ENCODE peak calls at places on chromosomes 11 and 22, in nine cellular contexts. W is germinal center; N is DND-41; Y is head of caudate nucleus; T is GOT3; V is psoas muscle; R is AG04450; U is stimulated activated CD8-positive, alpha-beta memory T cell treated with anti-CD3 and anti-CD28 coated beads, Interleukin-12 subunit alpha, Interleukin-12 subunit beta, amount 100 ng/mL, for 1 hour; L is neuronal stem cell. S is an unnamed sample.

GRCh38 chr11:113369411-113369810 is 18.2 kb upstream of the ANKK1 start:
- DNase-seq in W (no peak), N (no peak), Y (no peak), T (no peak), V (no peak), R (no peak), U (no peak), L (no peak), S (no peak)

GRCh38 chr22:49432211-49432905 is 395.3 kb downstream of the BRD1 start:
- DNase-seq in W (no peak), N (no peak), Y (no peak), T (no peak), V (no peak), R (no peak), U (no peak), L (no peak), S (no peak)

GRCh38 chr11:114448749-114449484 is 9.7 kb downstream of the REXO2 start:
- DNase-seq in W (no peak), N (no peak), Y (no peak), T (no peak), V (no peak), R (no peak), U (no peak), L (no peak), S (no peak)

GRCh38 chr11:69166186-69167115 is 10.7 kb downstream of the SMIM38 start:
- DNase-seq in W (peak), N (no peak), Y (peak), T (peak), V (no peak), R (peak), U (no peak), L (no peak), S (no peak)

GRCh38 chr22:23187871-23188700 is 7.8 kb downstream of the BCR start:
- DNase-seq in W (no peak), N (no peak), Y (no peak), T (no peak), V (no peak), R (no peak), U (no peak), L (no peak), S (no peak)

GRCh38 chr11:35235944-35236666 is 97.1 kb downstream of the CD44 start:
- DNase-seq in W (no peak), N (peak), Y (no peak), T (no peak), V (no peak), R (no peak), U (peak), L (no peak), S (no peak)

GRCh38 chr11:116960916-116961315 is 123.5 kb upstream of the APOA1 start:
- DNase-seq in W (no peak), N (no peak), Y (no peak), T (no peak), V (no peak), R (no peak), U (no peak), L (no peak), S (no peak)

GRCh38 chr22:19448076-19448607 is 631 bp upstream of the C22orf39 start:
- DNase-seq in W (peak), N (peak), Y (peak), T (no peak), V (no peak), R (no peak), U (no peak), L (no peak), S (no peak)

GRCh38 chr22:24230911-24231656 is 13.8 kb downstream of the GGT5 start:
- DNase-seq in W (peak), N (peak), Y (peak), T (no peak), V (no peak), R (no peak), U (peak), L (no peak), S (no peak)

GRCh38 chr11:126339073-126339865 is 16.2 kb upstream of the ST3GAL4 start:
- DNase-seq in W (no peak), N (no peak), Y (no peak), T (no peak), V (no peak), R (no peak), U (no peak), L (no peak), S (no peak)

GRCh38 chr22:35219012-35219411 is 38.3 kb upstream of the HMGXB4 start:
- DNase-seq in W (no peak), N (no peak), Y (no peak), T (no peak), V (no peak), R (peak), U (no peak), L (no peak), S (no peak)

GRCh38 chr11:31800398-31801265 is 10.5 kb downstream of the PAX6 start:
- DNase-seq in W (no peak), N (no peak), Y (no peak), T (no peak), V (no peak), R (no peak), U (no peak), L (no peak), S (no peak)

GRCh38 chr11:69558519-69558941 is 77.1 kb downstream of the LINC01488 start:
- DNase-seq in W (no peak), N (peak), Y (no peak), T (no peak), V (no peak), R (no peak), U (no peak), L (no peak), S (no peak)

GRCh38 chr11:15665368-15665871 is 550.7 kb downstream of the INSC start:
- DNase-seq in W (no peak), N (no peak), Y (no peak), T (no peak), V (no peak), R (no peak), U (no peak), L (no peak), S (no peak)

GRCh38 chr11:115784796-115785521 is 280.7 kb upstream of the CADM1 start:
- DNase-seq in W (no peak), N (no peak), Y (no peak), T (no peak), V (no peak), R (no peak), U (no peak), L (no peak), S (no peak)

GRCh38 chr11:13965337-13965736 is 2.8 kb downstream of the SPON1 start:
- DNase-seq in W (no peak), N (no peak), Y (no peak), T (no peak), V (no peak), R (no peak), U (no peak), L (no peak), S (no peak)

GRCh38 chr11:11841121-11841604 is 609 bp upstream of the USP47 start:
- DNase-seq in W (no peak), N (no peak), Y (peak), T (no peak), V (peak), R (no peak), U (no peak), L (no peak), S (peak)

GRCh38 chr22:44997060-44997459 is 12.7 kb downstream of the PHF21B start:
- DNase-seq in W (no peak), N (no peak), Y (no peak), T (no peak), V (no peak), R (no peak), U (no peak), L (no peak), S (no peak)

GRCh38 chr22:19713650-19714319 is 518 bp upstream of the SEPTIN5 start:
- DNase-seq in W (no peak), N (no peak), Y (no peak), T (no peak), V (peak), R (no peak), U (no peak), L (no peak), S (no peak)

GRCh38 chr11:70159612-70160570 is 43.2 kb upstream of the FADD start:
- DNase-seq in W (no peak), N (no peak), Y (no peak), T (peak), V (no peak), R (no peak), U (no peak), L (no peak), S (peak)

GRCh38 chr11:126391970-126392637 is 36.6 kb downstream of the ST3GAL4 start:
- DNase-seq in W (no peak), N (no peak), Y (peak), T (no peak), V (no peak), R (no peak), U (no peak), L (no peak), S (no peak)

GRCh38 chr11:128714881-128715280 is 21.0 kb downstream of the FLI1 start:
- DNase-seq in W (no peak), N (no peak), Y (no peak), T (no peak), V (no peak), R (peak), U (no peak), L (no peak), S (no peak)